ENCODE peak calls at places on chromosome 5, in nine cellular contexts. One of them, this sample, is unnamed.

GRCh38 chr5:131488463-131488862 is 146.6 kb downstream of the RAPGEF6 start:
- DNase-seq in mesenteric fat pad: no peak
- DNase-seq in sciatic nerve: no peak
- DNase-seq in heart right ventricle: no peak
- DNase-seq in stimulated activated CD4-positive, alpha-beta T cell treated with anti-CD3 and anti-CD28 coated beads, Interleukin-2, amount 100 ng/mL, for 48 hours: no peak
- DNase-seq in posterior vena cava: no peak
- DNase-seq in activated CD4-positive, alpha-beta T cell treated with anti-CD3 and anti-CD28 coated beads, Interleukin-2, amount 50 U/mL, for 24 hours: no peak
- DNase-seq in NCI-H82: no peak
- DNase-seq in GM23248: peak
- DNase-seq in this sample: no peak

GRCh38 chr5:6467591-6467990 is 18.9 kb downstream of the UBE2QL1 start:
- DNase-seq in heart right ventricle: no peak
- DNase-seq in GM23248: no peak
- DNase-seq in activated CD4-positive, alpha-beta T cell treated with anti-CD3 and anti-CD28 coated beads, Interleukin-2, amount 50 U/mL, for 24 hours: no peak
- DNase-seq in sciatic nerve: no peak
- DNase-seq in posterior vena cava: no peak
- DNase-seq in NCI-H82: no peak
- DNase-seq in mesenteric fat pad: peak
- DNase-seq in stimulated activated CD4-positive, alpha-beta T cell treated with anti-CD3 and anti-CD28 coated beads, Interleukin-2, amount 100 ng/mL, for 48 hours: no peak
- DNase-seq in this sample: no peak

GRCh38 chr5:120454094-120454798 is 9.9 kb upstream of the PRR16 start:
- DNase-seq in activated CD4-positive, alpha-beta T cell treated with anti-CD3 and anti-CD28 coated beads, Interleukin-2, amount 50 U/mL, for 24 hours: no peak
- DNase-seq in stimulated activated CD4-positive, alpha-beta T cell treated with anti-CD3 and anti-CD28 coated beads, Interleukin-2, amount 100 ng/mL, for 48 hours: no peak
- DNase-seq in mesenteric fat pad: no peak
- DNase-seq in posterior vena cava: no peak
- DNase-seq in GM23248: peak
- DNase-seq in sciatic nerve: no peak
- DNase-seq in heart right ventricle: no peak
- DNase-seq in NCI-H82: no peak
- DNase-seq in this sample: no peak

GRCh38 chr5:9149988-9150387 is 395.9 kb downstream of the SEMA5A start:
- DNase-seq in activated CD4-positive, alpha-beta T cell treated with anti-CD3 and anti-CD28 coated beads, Interleukin-2, amount 50 U/mL, for 24 hours: no peak
- DNase-seq in NCI-H82: no peak
- DNase-seq in heart right ventricle: no peak
- DNase-seq in GM23248: peak
- DNase-seq in mesenteric fat pad: no peak
- DNase-seq in posterior vena cava: no peak
- DNase-seq in sciatic nerve: no peak
- DNase-seq in stimulated activated CD4-positive, alpha-beta T cell treated with anti-CD3 and anti-CD28 coated beads, Interleukin-2, amount 100 ng/mL, for 48 hours: no peak
- DNase-seq in this sample: no peak

GRCh38 chr5:108747111-108748009 is at the start of gene FER:
- DNase-seq in activated CD4-positive, alpha-beta T cell treated with anti-CD3 and anti-CD28 coated beads, Interleukin-2, amount 50 U/mL, for 24 hours: peak
- DNase-seq in heart right ventricle: no peak
- DNase-seq in GM23248: peak
- DNase-seq in NCI-H82: peak
- DNase-seq in sciatic nerve: no peak
- DNase-seq in posterior vena cava: no peak
- DNase-seq in mesenteric fat pad: no peak
- DNase-seq in stimulated activated CD4-positive, alpha-beta T cell treated with anti-CD3 and anti-CD28 coated beads, Interleukin-2, amount 100 ng/mL, for 48 hours: peak
- DNase-seq in this sample: no peak

GRCh38 chr5:105544300-105544699 is 1981.7 kb upstream of the NUDT12 start:
- DNase-seq in sciatic nerve: no peak
- DNase-seq in heart right ventricle: no peak
- DNase-seq in stimulated activated CD4-positive, alpha-beta T cell treated with anti-CD3 and anti-CD28 coated beads, Interleukin-2, amount 100 ng/mL, for 48 hours: no peak
- DNase-seq in GM23248: no peak
- DNase-seq in NCI-H82: peak
- DNase-seq in activated CD4-positive, alpha-beta T cell treated with anti-CD3 and anti-CD28 coated beads, Interleukin-2, amount 50 U/mL, for 24 hours: no peak
- DNase-seq in posterior vena cava: no peak
- DNase-seq in mesenteric fat pad: no peak
- DNase-seq in this sample: no peak

GRCh38 chr5:135150767-135151166 is 116.7 kb upstream of the PITX1 start:
- DNase-seq in mesenteric fat pad: peak
- DNase-seq in posterior vena cava: no peak
- DNase-seq in NCI-H82: peak
- DNase-seq in GM23248: no peak
- DNase-seq in stimulated activated CD4-positive, alpha-beta T cell treated with anti-CD3 and anti-CD28 coated beads, Interleukin-2, amount 100 ng/mL, for 48 hours: no peak
- DNase-seq in heart right ventricle: no peak
- DNase-seq in sciatic nerve: no peak
- DNase-seq in activated CD4-positive, alpha-beta T cell treated with anti-CD3 and anti-CD28 coated beads, Interleukin-2, amount 50 U/mL, for 24 hours: no peak
- DNase-seq in this sample: peak

GRCh38 chr5:154477382-154478223 is 424 bp downstream of the HAND1 start:
- DNase-seq in stimulated activated CD4-positive, alpha-beta T cell treated with anti-CD3 and anti-CD28 coated beads, Interleukin-2, amount 100 ng/mL, for 48 hours: no peak
- DNase-seq in heart right ventricle: peak
- DNase-seq in NCI-H82: peak
- DNase-seq in mesenteric fat pad: no peak
- DNase-seq in posterior vena cava: no peak
- DNase-seq in GM23248: peak
- DNase-seq in sciatic nerve: no peak
- DNase-seq in activated CD4-positive, alpha-beta T cell treated with anti-CD3 and anti-CD28 coated beads, Interleukin-2, amount 50 U/mL, for 24 hours: no peak
- DNase-seq in this sample: no peak

GRCh38 chr5:81687292-81687691 is 63.6 kb downstream of the SSBP2 start:
- DNase-seq in posterior vena cava: no peak
- DNase-seq in stimulated activated CD4-positive, alpha-beta T cell treated with anti-CD3 and anti-CD28 coated beads, Interleukin-2, amount 100 ng/mL, for 48 hours: no peak
- DNase-seq in activated CD4-positive, alpha-beta T cell treated with anti-CD3 and anti-CD28 coated beads, Interleukin-2, amount 50 U/mL, for 24 hours: no peak
- DNase-seq in heart right ventricle: no peak
- DNase-seq in GM23248: no peak
- DNase-seq in sciatic nerve: no peak
- DNase-seq in NCI-H82: no peak
- DNase-seq in mesenteric fat pad: no peak
- DNase-seq in this sample: no peak

GRCh38 chr5:19322716-19323485 is 665.1 kb downstream of the CDH18 start:
- DNase-seq in GM23248: no peak
- DNase-seq in stimulated activated CD4-positive, alpha-beta T cell treated with anti-CD3 and anti-CD28 coated beads, Interleukin-2, amount 100 ng/mL, for 48 hours: no peak
- DNase-seq in activated CD4-positive, alpha-beta T cell treated with anti-CD3 and anti-CD28 coated beads, Interleukin-2, amount 50 U/mL, for 24 hours: no peak
- DNase-seq in NCI-H82: peak
- DNase-seq in sciatic nerve: no peak
- DNase-seq in mesenteric fat pad: no peak
- DNase-seq in heart right ventricle: no peak
- DNase-seq in posterior vena cava: no peak
- DNase-seq in this sample: no peak

This sample was measured in cardiac septum.